ENCODE peak calls at places on chromosomes 4 and X, in seven cellular contexts. A is body of pancreas, J is uterus, V is mucosa of descending colon, Y is IMR-90, T is fibroblast of lung, N is left lung. D is an unnamed sample.

GRCh38 chr4:105520819-105521790 is 31.3 kb upstream of the ARHGEF38 start:
- DNase-seq in A (peak; percentile 70), J (no peak), V (no peak), Y (peak; percentile 32), T (peak; percentile 42), N (no peak), D (peak; percentile 4)

GRCh38 chr4:123365412-123365811 is 31.2 kb upstream of the SPRY1 start:
- DNase-seq in A (no peak), J (no peak), V (no peak), Y (no peak), T (peak; percentile 17), N (no peak), D (no peak)

GRCh38 chr4:126414741-126415140 is 1100.0 kb downstream of the FAT4 start:
- DNase-seq in A (no peak), J (no peak), V (no peak), Y (no peak), T (no peak), N (no peak), D (no peak)

GRCh38 chrX:130170752-130171445 is 863 bp upstream of the RAB33A start:
- DNase-seq in A (peak; percentile 30), J (no peak), V (peak; percentile 70), Y (no peak), T (peak; percentile 8), N (no peak), D (no peak)

GRCh38 chr4:134906404-134907023 is 704.9 kb upstream of the PABPC4L start:
- DNase-seq in A (no peak), J (no peak), V (no peak), Y (no peak), T (peak; percentile 13), N (no peak), D (no peak)

GRCh38 chr4:72295966-72296557 is 264.3 kb downstream of the NPFFR2 start:
- DNase-seq in A (no peak), J (no peak), V (no peak), Y (peak; percentile 57), T (peak; percentile 55), N (no peak), D (no peak)

GRCh38 chr4:32909722-32910121 is 2189.6 kb downstream of the PCDH7 start:
- DNase-seq in A (no peak), J (no peak), V (no peak), Y (no peak), T (no peak), N (no peak), D (no peak)

GRCh38 chr4:86664959-86665358 is 70.8 kb downstream of the PTPN13 start:
- DNase-seq in A (no peak), J (no peak), V (no peak), Y (peak; percentile 77), T (peak; percentile 95), N (no peak), D (peak; percentile 62)

GRCh38 chr4:19651481-19651880 is 600.2 kb upstream of the SLIT2 start:
- DNase-seq in A (no peak), J (no peak), V (no peak), Y (no peak), T (no peak), N (no peak), D (no peak)

GRCh38 chrX:140440891-140441290 is 64.0 kb downstream of the SOX3 start:
- DNase-seq in A (no peak), J (no peak), V (no peak), Y (peak; percentile 5), T (peak; percentile 44), N (no peak), D (no peak)

GRCh38 chr4:8746523-8747466 is 124.8 kb downstream of the HMX1 start:
- DNase-seq in A (no peak), J (no peak), V (peak; percentile 29), Y (no peak), T (no peak), N (no peak), D (no peak)

DNA sequence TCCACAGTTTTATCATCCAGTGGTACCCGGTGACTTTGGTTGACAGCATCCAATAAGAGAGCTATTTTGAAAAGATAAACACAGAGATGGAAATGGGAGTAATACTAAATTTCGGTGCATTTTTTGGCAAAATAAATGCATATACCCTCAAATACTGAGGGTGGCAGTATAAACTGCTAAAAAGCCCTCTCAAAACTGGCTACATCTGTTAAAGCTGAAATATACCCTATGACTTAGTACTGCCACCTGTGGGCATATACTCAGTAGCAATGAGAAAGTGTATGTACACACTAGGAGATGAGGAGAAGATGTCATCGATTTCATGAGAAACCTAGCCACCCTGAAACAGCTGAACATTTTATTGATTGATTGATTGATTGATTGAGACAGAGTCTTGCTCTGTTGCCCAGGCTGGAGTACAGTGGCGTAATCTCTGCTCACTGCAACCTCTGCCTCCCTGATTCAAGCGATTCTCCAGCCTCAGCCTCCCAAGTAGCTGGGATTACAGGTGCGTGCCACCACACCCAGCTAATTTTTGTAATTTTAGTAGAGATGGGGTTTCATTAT is 12.2 kb upstream of the TMEM128 start:
- DNase-seq in A (peak; percentile 9), J (no peak), V (no peak), Y (peak; percentile 63), T (peak; percentile 51), N (no peak), D (no peak)
- TF ChIP-seq CTCF in A (peak; percentile 15), J (no peak), V (no peak), Y (peak; percentile 59), T (peak; percentile 48), N (no peak), D (peak; percentile 34)

GRCh38 chr4:24795666-24796381 is 451 bp downstream of the SOD3 start:
- DNase-seq in A (no peak), J (no peak), V (no peak), Y (no peak), T (no peak), N (no peak), D (no peak)
- H3K4me3 ChIP-seq in A (no peak overlapping the region), J (peak overlapping the region; percentile 26), V (no peak overlapping the region), Y (peak overlapping the region; percentile 26), T (peak overlapping the region; percentile 0), N (peak overlapping the region; percentile 35), D (no peak overlapping the region)

GRCh38 chrX:23937100-23937499 is 29.3 kb downstream of the CXorf58 start:
- DNase-seq in A (no peak), J (no peak), V (no peak), Y (peak; percentile 3), T (no peak), N (no peak), D (no peak)
- H3K36me3 ChIP-seq in A (no peaks in the 10 kb centered on the region), J (no peaks in the 10 kb centered on the region), V (no peaks in the 10 kb centered on the region), Y (no peaks in the 10 kb centered on the region), T (no peaks in the 10 kb centered on the region), N (no peaks in the 10 kb centered on the region), D (no peaks in the 10 kb centered on the region)

GRCh38 chr4:21716526-21716925 is 232.0 kb downstream of the KCNIP4 start:
- DNase-seq in A (no peak), J (no peak), V (no peak), Y (no peak), T (no peak), N (no peak), D (no peak)
- TF ChIP-seq CTCF in A (no peak), J (no peak), V (no peak), Y (no peak), T (no peak), N (no peak), D (no peak)

GRCh38 chrX:119398587-119398973 is 556 bp upstream of the SLC25A43 start:
- DNase-seq in A (peak; percentile 18), J (no peak), V (no peak), Y (no peak), T (peak; percentile 7), N (no peak), D (no peak)
- H3K4me3 ChIP-seq in A (no peak overlapping the region), J (peak overlapping the region; percentile 74), V (no peak overlapping the region), Y (peak overlapping the region; percentile 81), T (peak overlapping the region; percentile 59), N (peak overlapping the region; percentile 58), D (peak overlapping the region; percentile 54)

DNA sequence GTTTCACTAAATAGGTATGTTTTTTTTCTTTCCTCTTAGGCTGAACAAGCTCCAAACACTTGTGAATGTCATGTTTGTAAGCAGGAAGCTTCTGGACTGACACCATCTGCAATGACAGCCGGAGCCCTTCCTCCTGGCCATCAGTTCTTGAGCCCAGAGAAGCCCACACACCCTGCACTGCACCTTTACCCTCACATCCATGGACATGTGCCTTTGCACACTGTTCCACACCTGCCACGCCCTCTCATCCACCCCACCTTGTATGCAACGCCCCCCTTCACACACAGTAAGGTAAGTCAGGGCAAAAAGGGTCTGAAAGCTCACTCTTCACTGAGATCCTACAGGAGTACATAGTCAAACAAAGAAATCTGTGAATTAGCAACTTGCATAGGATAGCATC is 84.1 kb downstream of the TNIP2 start:
- DNase-seq in A (no peak), J (no peak), V (no peak), Y (no peak), T (no peak), N (no peak), D (no peak)
- H3K36me3 ChIP-seq in A (peaks cover 13% of the 10 kb centered on the region), J (no peaks in the 10 kb centered on the region), V (peaks cover 7% of the 10 kb centered on the region), Y (peaks cover 33% of the 10 kb centered on the region), T (peaks cover 14% of the 10 kb centered on the region), N (no peaks in the 10 kb centered on the region), D (no peaks in the 10 kb centered on the region)

GRCh38 chrX:47202316-47202715 is 8.7 kb downstream of the UBA1 start:
- DNase-seq in A (no peak), J (no peak), V (no peak), Y (no peak), T (no peak), N (no peak), D (no peak)

GRCh38 chrX:47200385-47201150 is 6.9 kb downstream of the UBA1 start:
- DNase-seq in A (no peak), J (no peak), V (no peak), Y (peak; percentile 65), T (peak; percentile 83), N (no peak), D (no peak)

GRCh38 chrX:47201545-47201944 is 7.9 kb downstream of the UBA1 start:
- DNase-seq in A (no peak), J (no peak), V (no peak), Y (no peak), T (no peak), N (no peak), D (no peak)

GRCh38 chrX:47204970-47205369 is 11.3 kb downstream of the UBA1 start:
- DNase-seq in A (no peak), J (no peak), V (no peak), Y (no peak), T (no peak), N (no peak), D (no peak)

GRCh38 chrX:47202877-47203276 is 9.2 kb downstream of the UBA1 start:
- DNase-seq in A (no peak), J (no peak), V (no peak), Y (no peak), T (no peak), N (no peak), D (no peak)
- TF ChIP-seq CTCF in A (no peak), J (no peak), V (no peak), Y (no peak), T (no peak), N (no peak), D (no peak)

D was measured in kidney epithelial cell.